ENCODE peak calls at places on chromosome 2, in six cellular contexts. L is activated T-helper 9 cell treated with anti-CD3 and anti-CD28 coated beads, Interleukin-2, amount 50 U/mL, for 16 hours; T is GM12865; G is iPS-NIHi11; U is GDM1; E is HEK293T. F is an unnamed sample.

GRCh38 chr2:168494190-168494711 is 38.2 kb downstream of the CERS6 start:
- DNase-seq in L (no peak), U (no peak), G (peak; percentile 32), E (peak; percentile 46), T (no peak), F (no peak)

GRCh38 chr2:105969552-105969951 is 224.5 kb downstream of the UXS1 start:
- DNase-seq in G (peak; percentile 49), U (peak; percentile 6), L (no peak), E (peak; percentile 25), T (peak; percentile 30), F (peak; percentile 6)

GRCh38 chr2:160730296-160730995 is 236.8 kb upstream of the RBMS1 start:
- DNase-seq in G (no peak), L (no peak), U (no peak), T (no peak), E (no peak), F (no peak)

GRCh38 chr2:68281988-68282387 is 29.7 kb upstream of the PPP3R1 start:
- DNase-seq in T (no peak), G (no peak), L (no peak), U (no peak), E (no peak), F (no peak)

GRCh38 chr2:16155351-16156145 is 215.2 kb downstream of the MYCN start:
- DNase-seq in T (no peak), U (no peak), G (no peak), L (no peak), E (no peak), F (peak; percentile 1)

GRCh38 chr2:214652473-214652872 is 157.0 kb downstream of the BARD1 start:
- DNase-seq in L (no peak), G (no peak), U (no peak), E (no peak), T (no peak), F (no peak)

GRCh38 chr2:18566145-18566544 is 5.7 kb upstream of the RDH14 start:
- DNase-seq in G (no peak), L (no peak), T (no peak), U (no peak), E (no peak), F (no peak)

GRCh38 chr2:29463181-29463900 is 348.1 kb downstream of the CLIP4 start:
- DNase-seq in E (no peak), G (no peak), T (no peak), L (no peak), U (no peak), F (peak; percentile 2)

F was measured in NCI-H69.